ENCODE peak calls at places on chromosome 12, in four cellular contexts. H is M059J, K is heart right ventricle, F is mesendoderm. O is an unnamed sample.

GRCh38 chr12:41944241-41944640 is 200.4 kb downstream of the GXYLT1 start:
- DNase-seq in H (peak; percentile 27), K (no peak), F (no peak), O (no peak)

GRCh38 chr12:120314220-120314619 is 12.1 kb downstream of the SIRT4 start:
- DNase-seq in H (no peak), K (no peak), F (peak; percentile 59), O (no peak)

GRCh38 chr12:24780969-24781368 is 167.9 kb downstream of the BCAT1 start:
- DNase-seq in H (peak; percentile 39), K (no peak), F (peak; percentile 23), O (no peak)

GRCh38 chr12:106982229-106982628 is 4.7 kb downstream of the MTERF2 start:
- DNase-seq in H (no peak), K (no peak), F (no peak), O (no peak)

GRCh38 chr12:53062977-53063707 is 13.3 kb downstream of the TNS2 start:
- DNase-seq in H (no peak), K (no peak), F (no peak), O (no peak)

GRCh38 chr12:83128529-83128928 is 441.8 kb downstream of the TMTC2 start:
- DNase-seq in H (no peak), K (no peak), F (no peak), O (no peak)

GRCh38 chr12:3446235-3446634 is 44.8 kb upstream of the PRMT8 start:
- DNase-seq in H (no peak), K (no peak), F (no peak), O (peak; percentile 62)

GRCh38 chr12:18483723-18484325 is 222.5 kb downstream of the PIK3C2G start:
- DNase-seq in H (no peak), K (no peak), F (no peak), O (no peak)

GRCh38 chr12:34405286-34406227 is 383.3 kb downstream of the ALG10 start:
- DNase-seq in H (no peak), K (no peak), F (no peak), O (no peak)

GRCh38 chr12:78002878-78003277 is 172.2 kb downstream of the NAV3 start:
- DNase-seq in H (peak; percentile 1), K (no peak), F (no peak), O (peak; percentile 56)

GRCh38 chr12:84995646-84996045 is 40.4 kb downstream of the TSPAN19 start:
- DNase-seq in H (no peak), K (no peak), F (no peak), O (no peak)

GRCh38 chr12:27012239-27012981 is 1.8 kb downstream of the TM7SF3 start:
- DNase-seq in H (no peak), K (no peak), F (no peak), O (peak; percentile 25)

GRCh38 chr12:113297214-113297587 is 37.7 kb downstream of the SLC8B1 start:
- DNase-seq in H (no peak), K (no peak), F (no peak), O (no peak)

GRCh38 chr12:13390381-13390856 is 193.9 kb downstream of the EMP1 start:
- DNase-seq in H (peak; percentile 96), K (peak; percentile 86), F (no peak), O (no peak)

GRCh38 chr12:41368006-41368405 is 179.9 kb downstream of the PDZRN4 start:
- DNase-seq in H (peak; percentile 8), K (no peak), F (peak; percentile 33), O (no peak)

GRCh38 chr12:26830783-26831601 is 2.0 kb downstream of the ITPR2 start:
- DNase-seq in H (peak; percentile 28), K (no peak), F (peak; percentile 36), O (peak; percentile 29)

O was measured in NCI-H510A treated with DMSO at 0.1 percent for 48 hours.